ENCODE peak calls at places on chromosomes 3 and 15, in seven cellular contexts. Y is A549; A is CD4-positive, alpha-beta T cell; D is vagina; F is Peyer's patch; E is RWPE1; V is lung. M is an unnamed sample.

GRCh38 chr15:62474771-62475124 is 309.7 kb upstream of the C2CD4B start:
- DNase-seq in V (no peak), A (no peak), F (no peak), D (no peak), Y (no peak), E (no peak), M (no peak)

GRCh38 chr3:173465898-173466678 is 68.5 kb downstream of the NLGN1 start:
- DNase-seq in V (no peak), E (no peak), D (no peak), A (no peak), F (no peak), Y (no peak), M (no peak)

GRCh38 chr3:134381048-134381447 is 6.8 kb upstream of the AMOTL2 start:
- DNase-seq in E (no peak), A (no peak), V (no peak), F (no peak), D (no peak), Y (no peak), M (no peak)

GRCh38 chr15:85337398-85338074 is 42.9 kb upstream of the AKAP13 start:
- DNase-seq in F (no peak), A (no peak), E (no peak), D (no peak), V (no peak), Y (no peak), M (no peak)

GRCh38 chr3:197417451-197417850 is 119.0 kb upstream of the DLG1 start:
- DNase-seq in E (peak), Y (no peak), D (no peak), A (no peak), F (no peak), V (no peak), M (no peak)

GRCh38 chr3:20160230-20160629 is 25.8 kb downstream of the SGO1 start:
- DNase-seq in E (no peak), V (no peak), D (no peak), F (no peak), A (no peak), Y (no peak), M (no peak)

GRCh38 chr3:125051715-125052581 is 3.8 kb downstream of the HEG1 start:
- DNase-seq in A (peak), V (no peak), D (no peak), Y (no peak), E (peak), F (peak), M (peak)

GRCh38 chr15:69561071-69561784 is 108.6 kb downstream of the RPLP1 start:
- DNase-seq in E (no peak), D (no peak), Y (peak), A (no peak), F (no peak), V (no peak), M (no peak)

GRCh38 chr3:9898467-9899229 is 4.0 kb upstream of the IL17RE start:
- DNase-seq in V (no peak), Y (no peak), A (no peak), D (no peak), F (peak), E (no peak), M (no peak)

GRCh38 chr3:74479915-74480314 is 134.5 kb downstream of the CNTN3 start:
- DNase-seq in E (no peak), D (no peak), A (no peak), F (no peak), Y (no peak), V (no peak), M (no peak)

GRCh38 chr3:108152261-108152660 is 61.4 kb upstream of the CD47 start:
- DNase-seq in F (no peak), D (no peak), A (no peak), V (no peak), Y (no peak), E (no peak), M (no peak)

GRCh38 chr3:13483988-13484695 is 4.0 kb downstream of the HDAC11 start:
- DNase-seq in V (no peak), Y (no peak), E (no peak), A (no peak), D (no peak), F (no peak), M (no peak)

GRCh38 chr3:120024103-120024502 is 70.1 kb downstream of the GSK3B start:
- DNase-seq in Y (no peak), A (no peak), E (no peak), V (no peak), F (no peak), D (no peak), M (no peak)

GRCh38 chr3:120025520-120025919 is 68.7 kb downstream of the GSK3B start:
- DNase-seq in Y (no peak), F (no peak), E (no peak), V (no peak), A (no peak), D (no peak), M (no peak)

GRCh38 chr3:120028271-120029047 is 65.8 kb downstream of the GSK3B start:
- DNase-seq in A (no peak), F (no peak), D (no peak), E (no peak), Y (no peak), V (no peak), M (no peak)

GRCh38 chr3:120033594-120033993 is 60.7 kb downstream of the GSK3B start:
- DNase-seq in Y (no peak), F (no peak), E (no peak), V (no peak), A (no peak), D (no peak), M (no peak)

GRCh38 chr3:120029749-120030148 is 64.5 kb downstream of the GSK3B start:
- DNase-seq in V (no peak), Y (no peak), F (no peak), A (no peak), D (no peak), E (no peak), M (no peak)
- TF ChIP-seq CTCF in V (no peak), Y (no peak), F (no peak), A (no peak), D (no peak), E (no peak), M (no peak)

GRCh38 chr15:81183403-81183760 is 13.3 kb upstream of the IL16 start:
- DNase-seq in E (no peak), F (no peak), D (no peak), V (no peak), A (no peak), Y (no peak), M (no peak)
- TF ChIP-seq CTCF in E (no peak), F (no peak), D (no peak), V (no peak), A (no peak), Y (no peak), M (no peak)

GRCh38 chr3:115386347-115386746 is 237.0 kb upstream of the GAP43 start:
- DNase-seq in D (no peak), Y (no peak), F (no peak), V (no peak), A (no peak), E (no peak), M (no peak)
- TF ChIP-seq CTCF in D (no peak), Y (no peak), F (no peak), V (no peak), A (no peak), E (no peak), M (no peak)

GRCh38 chr3:158642474-158643210 is 1.7 kb upstream of the GFM1 start:
- DNase-seq in V (peak), Y (no peak), A (no peak), F (no peak), D (no peak), E (no peak), M (no peak)
- TF ChIP-seq CTCF in V (no peak), Y (no peak), A (no peak), F (no peak), D (no peak), E (no peak), M (no peak)

DNA sequence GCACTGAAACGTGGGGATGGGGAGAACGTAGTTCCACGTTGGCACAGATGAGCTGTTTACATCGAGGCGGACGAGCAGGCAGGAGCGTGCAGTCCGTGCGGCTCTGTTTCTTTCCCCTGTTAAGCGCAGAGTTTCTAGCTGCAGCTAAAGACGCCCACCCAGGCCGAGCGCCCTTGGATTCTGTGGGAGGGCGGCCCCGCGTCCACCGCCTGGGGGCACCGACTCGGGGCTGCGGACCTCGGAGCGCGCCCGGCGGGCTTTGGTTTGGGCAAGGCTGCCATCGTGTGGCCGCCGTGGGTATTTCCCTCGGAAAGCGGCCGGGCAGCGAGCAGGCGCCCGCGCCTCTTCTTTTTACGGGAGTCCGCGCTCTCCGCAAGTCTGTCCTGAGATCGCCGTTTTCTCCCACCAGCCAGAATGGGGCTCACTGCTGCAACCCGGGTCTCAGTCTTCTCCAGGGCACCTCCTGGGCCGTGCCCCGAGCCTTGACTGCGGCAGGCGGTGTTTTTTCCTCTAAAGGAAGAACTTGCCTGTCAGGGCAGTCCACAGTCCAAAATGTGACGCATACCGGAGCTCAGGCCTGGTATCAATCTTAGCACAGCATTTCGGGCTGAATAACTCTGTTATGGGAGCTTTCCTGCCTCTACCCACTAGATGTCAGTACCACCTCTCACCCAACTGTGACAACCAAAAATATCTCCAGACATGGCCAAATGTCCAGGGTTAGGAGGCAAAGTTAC is 219.9 kb upstream of the IGF1R start:
- DNase-seq in E (peak), Y (peak), D (no peak), V (peak), A (peak), F (peak), M (peak)
- TF ChIP-seq CTCF in E (peak), Y (peak), D (peak), V (peak), A (peak), F (peak), M (peak)

DNA sequence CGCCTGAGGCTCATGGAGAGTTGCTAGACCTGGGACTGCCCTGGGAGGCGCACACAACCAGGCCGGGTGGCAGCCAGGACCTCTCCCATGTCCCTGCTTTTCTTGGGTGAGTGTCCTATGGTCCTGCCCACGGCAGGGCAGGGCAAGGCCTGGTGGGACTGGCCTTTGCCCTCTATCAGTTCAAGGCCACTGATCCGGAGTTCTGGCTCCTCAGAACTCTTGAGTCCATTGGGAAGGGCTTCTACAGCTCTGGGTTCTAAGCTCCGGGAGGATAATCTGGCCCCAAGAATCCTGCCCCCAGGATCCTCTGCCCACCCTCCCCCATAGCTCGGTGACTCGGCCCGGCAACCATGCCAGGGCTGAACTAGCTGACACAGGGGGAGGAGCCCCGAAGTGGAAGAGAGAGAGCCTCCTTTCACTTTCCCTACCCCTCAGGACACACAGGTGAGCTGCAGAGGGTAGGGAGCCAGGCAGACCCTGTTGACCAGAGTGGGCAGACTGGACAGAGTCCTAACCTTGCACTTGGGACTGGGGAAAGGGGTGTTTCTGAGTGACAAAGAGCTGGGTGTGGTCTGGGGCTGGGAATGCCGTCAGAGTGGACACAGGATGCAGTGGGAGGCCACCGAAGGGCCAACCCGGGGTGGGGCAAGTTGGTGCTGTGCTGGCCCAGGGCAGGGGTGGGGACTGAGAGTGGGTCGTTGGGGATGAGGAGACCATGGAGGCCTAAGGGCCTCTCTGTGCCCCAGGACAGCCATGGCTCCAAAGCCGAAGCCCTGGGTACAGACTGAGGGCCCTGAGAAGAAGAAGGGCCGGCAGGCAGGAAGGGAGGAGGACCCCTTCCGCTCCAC is 664 bp downstream of the PARP3 start:
- DNase-seq in F (peak), A (peak), E (peak), V (peak), D (no peak), Y (peak), M (peak)
- TF ChIP-seq CTCF in F (no peak), A (no peak), E (no peak), V (no peak), D (no peak), Y (no peak), M (no peak)

DNA sequence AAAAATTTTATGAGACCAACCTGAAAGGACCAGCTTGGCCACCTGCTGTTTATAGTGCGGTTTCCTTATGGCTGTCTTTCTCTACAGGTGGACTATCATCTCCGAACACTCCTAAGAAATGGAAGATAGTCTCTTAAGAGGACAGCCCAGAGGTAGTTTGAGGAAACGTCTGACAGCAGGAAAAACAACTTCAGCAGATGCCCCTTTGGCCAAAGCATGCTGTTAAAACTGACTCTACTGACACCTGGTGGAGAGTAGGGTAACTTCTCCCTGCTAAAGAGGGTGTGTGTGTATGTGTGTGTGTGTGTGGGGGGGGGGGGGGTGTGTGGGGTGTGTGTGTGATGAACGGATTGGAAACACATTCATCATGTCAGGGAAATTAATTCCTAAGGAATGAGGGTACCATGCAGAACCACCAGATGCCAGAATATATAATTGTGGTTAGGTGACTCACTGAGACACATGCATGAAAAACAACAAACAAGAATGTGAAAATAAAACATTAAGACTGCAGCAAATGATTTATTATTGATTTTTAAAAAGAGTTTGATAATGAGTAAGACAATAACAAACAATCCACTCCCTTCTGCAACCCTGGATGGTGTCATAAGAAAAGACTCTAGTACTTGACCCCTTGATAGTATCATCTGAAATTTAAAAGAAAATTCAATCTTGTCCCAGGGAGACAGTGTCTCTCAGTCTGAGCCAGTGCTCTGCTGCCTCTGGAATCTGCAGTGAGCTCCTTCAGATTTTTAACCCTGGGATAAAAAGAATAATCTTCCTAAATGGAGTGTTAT is 256.5 kb downstream of the THRB start:
- DNase-seq in Y (peak), D (no peak), V (peak), A (peak), F (no peak), E (peak), M (peak)
- TF ChIP-seq CTCF in Y (peak), D (peak), V (peak), A (peak), F (peak), E (peak), M (peak)

GRCh38 chr3:194970066-194970465 is 284.4 kb downstream of the FAM43A start:
- DNase-seq in F (no peak), D (no peak), E (no peak), A (no peak), Y (no peak), V (no peak), M (no peak)
- TF ChIP-seq CTCF in F (no peak), D (no peak), E (no peak), A (no peak), Y (no peak), V (no peak), M (no peak)